ENCODE peak calls at places on chromosomes 7 and 10, in nine cellular contexts. E is GM23248; U is body of pancreas; O is psoas muscle; L is aorta; Q is effector memory CD4-positive, alpha-beta T cell; P is colonic mucosa; J is GM23338; W is ovary. Y is an unnamed sample.
A peak's percentile ranks its signal among the peaks of the same experiment; 100 is the strongest.

GRCh38 chr7:27520828-27521790 is 141.6 kb downstream of the HIBADH start:
- DNase-seq in Q (no peak), E (peak; percentile 47), J (no peak), U (peak; percentile 42), W (no peak), L (no peak), O (peak; percentile 30), P (peak; percentile 59), Y (no peak)

GRCh38 chr7:79590571-79591274 is 137.3 kb upstream of the MAGI2 start:
- DNase-seq in Q (no peak), W (no peak), U (no peak), P (no peak), O (no peak), L (no peak), J (no peak), E (no peak), Y (no peak)

GRCh38 chr10:49332333-49332732 is 33.4 kb downstream of the C10orf71 start:
- DNase-seq in O (no peak), E (no peak), W (no peak), J (no peak), L (no peak), P (no peak), U (no peak), Q (no peak), Y (no peak)

GRCh38 chr7:135512135-135512887 is 2.4 kb upstream of the CNOT4 start:
- DNase-seq in L (no peak), O (no peak), P (peak; percentile 27), U (peak; percentile 44), J (peak; percentile 89), E (peak; percentile 72), Q (peak; percentile 18), W (no peak), Y (no peak)

GRCh38 chr7:79284226-79284625 is 169.2 kb downstream of the MAGI2 start:
- DNase-seq in L (no peak), Q (no peak), U (no peak), J (no peak), W (no peak), O (no peak), P (no peak), E (peak; percentile 64), Y (no peak)

GRCh38 chr10:113945075-113945686 is 90.7 kb downstream of the NHLRC2 start:
- DNase-seq in W (no peak), O (no peak), E (peak; percentile 44), Q (no peak), L (no peak), J (no peak), U (peak; percentile 51), P (peak; percentile 68), Y (no peak)

GRCh38 chr10:3495281-3495680 is 289.7 kb downstream of the KLF6 start:
- DNase-seq in E (no peak), W (no peak), L (no peak), Q (no peak), O (no peak), U (no peak), P (no peak), J (no peak), Y (no peak)

GRCh38 chr10:16887565-16887964 is 70.3 kb upstream of the RSU1 start:
- DNase-seq in L (no peak), W (no peak), P (no peak), O (no peak), U (no peak), Q (no peak), E (peak; percentile 58), J (no peak), Y (no peak)

GRCh38 chr10:104085801-104086400 is at the start of gene COL17A1:
- DNase-seq in P (peak; percentile 32), E (no peak), Q (no peak), L (no peak), O (no peak), U (no peak), W (no peak), J (no peak), Y (no peak)

GRCh38 chr10:84138478-84139125 is 707 bp upstream of the GHITM start:
- DNase-seq in E (no peak), W (peak; percentile 51), U (peak; percentile 7), L (no peak), Q (peak; percentile 32), P (peak; percentile 65), J (peak; percentile 32), O (no peak), Y (peak; percentile 63)

GRCh38 chr7:106283831-106284515 is 810 bp downstream of the NAMPT start:
- DNase-seq in E (peak; percentile 68), P (peak; percentile 66), W (peak; percentile 74), O (peak; percentile 54), L (peak; percentile 81), J (peak; percentile 44), U (peak; percentile 60), Q (no peak), Y (peak; percentile 80)

GRCh38 chr10:69965086-69965485 is 87.6 kb upstream of the MACROH2A2 start:
- DNase-seq in P (peak; percentile 15), O (no peak), L (no peak), U (no peak), Q (no peak), E (no peak), J (no peak), W (no peak), Y (no peak)

GRCh38 chr7:118755067-118755625 is 530.6 kb downstream of the ANKRD7 start:
- DNase-seq in W (no peak), E (no peak), P (no peak), O (no peak), L (no peak), Q (no peak), U (no peak), J (no peak), Y (no peak)

GRCh38 chr7:36129048-36129534 is 24.0 kb upstream of the EEPD1 start:
- DNase-seq in P (peak; percentile 67), W (no peak), E (peak; percentile 83), U (peak; percentile 78), O (peak; percentile 45), L (no peak), Q (no peak), J (no peak), Y (no peak)

GRCh38 chr10:104577171-104577570 is 63.9 kb upstream of the SORCS3 start:
- DNase-seq in Q (no peak), L (no peak), J (no peak), W (no peak), P (no peak), E (no peak), O (no peak), U (no peak), Y (no peak)

GRCh38 chr10:115827180-115827579 is 445.8 kb downstream of the GFRA1 start:
- DNase-seq in J (no peak), W (no peak), L (no peak), U (no peak), Q (no peak), O (peak; percentile 21), E (peak; percentile 82), P (no peak), Y (no peak)

GRCh38 chr7:142408794-142409193 is 150.9 kb upstream of the PRSS58 start:
- DNase-seq in O (no peak), E (no peak), J (no peak), L (no peak), P (no peak), Q (no peak), W (no peak), U (no peak), Y (no peak)

GRCh38 chr10:30687698-30688213 is 58.2 kb upstream of the LYZL2 start:
- DNase-seq in L (peak; percentile 92), O (peak; percentile 70), U (peak; percentile 62), Q (peak; percentile 66), P (peak; percentile 76), W (peak; percentile 44), E (peak; percentile 83), J (peak; percentile 92), Y (peak; percentile 84)

GRCh38 chr10:22849077-22849810 is 78.6 kb upstream of the ARMC3 start:
- DNase-seq in O (peak; percentile 65), J (no peak), Q (no peak), P (peak; percentile 20), W (peak; percentile 69), L (peak; percentile 91), U (peak; percentile 85), E (peak; percentile 72), Y (peak; percentile 98)

DNA sequence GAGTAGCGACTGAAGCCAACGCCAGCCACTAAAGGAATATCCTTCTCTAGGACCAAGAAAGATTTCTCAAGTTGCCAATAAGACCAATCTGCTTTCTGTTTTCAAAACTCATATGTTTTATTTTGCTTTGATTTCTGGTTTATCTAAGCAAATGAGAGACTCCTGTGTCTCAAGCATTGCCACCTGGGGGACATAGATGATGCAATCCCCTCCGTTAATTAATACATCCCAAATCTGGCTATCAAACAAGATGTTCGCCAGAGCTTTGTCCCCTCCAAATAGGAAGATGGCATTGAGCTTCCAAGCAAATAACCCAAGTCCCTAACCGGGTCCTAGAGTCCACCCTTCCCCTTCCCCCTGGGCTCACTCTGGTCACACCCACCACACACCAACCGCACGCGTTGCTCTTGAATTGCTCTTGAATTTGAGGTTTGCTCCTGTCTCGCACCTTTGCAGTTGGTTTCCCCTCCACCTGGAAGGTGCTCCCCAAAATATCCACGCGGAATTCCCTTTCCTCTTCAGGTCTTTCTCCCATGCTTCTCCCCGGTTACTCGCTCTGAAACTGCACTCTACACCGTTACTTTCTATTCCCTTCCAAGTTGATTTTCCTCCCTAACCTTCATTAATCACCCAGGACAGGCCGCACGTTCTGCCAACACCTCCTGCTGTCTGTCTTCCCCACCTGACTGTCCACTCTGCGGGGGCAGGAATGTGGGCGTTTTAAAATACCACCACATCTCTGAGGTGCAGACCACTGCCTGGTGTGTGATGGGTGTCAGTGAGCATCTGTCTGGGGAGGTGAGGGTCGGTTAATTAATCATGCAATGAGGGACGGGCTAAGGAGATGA is 64.1 kb upstream of the RNF32 start:
- DNase-seq in L (no peak), E (no peak), O (no peak), J (peak; percentile 33), W (no peak), P (no peak), Q (no peak), U (no peak), Y (no peak)
- H3K27ac ChIP-seq in L (no peak overlapping the region), E (no peak overlapping the region), O (no peak overlapping the region), J (no peak overlapping the region), W (no peak overlapping the region), P (no peak overlapping the region), Q (no peak overlapping the region), U (no peak overlapping the region), Y (no peak overlapping the region)

GRCh38 chr10:34186013-34186412 is 629.1 kb downstream of the PARD3 start:
- DNase-seq in L (no peak), W (peak; percentile 61), E (no peak), O (no peak), J (peak; percentile 30), U (no peak), P (no peak), Q (no peak), Y (peak; percentile 52)
- H3K4me1 ChIP-seq in L (no peaks in the 10 kb centered on the region), W (peaks cover 24% of the 10 kb centered on the region), E (no peaks in the 10 kb centered on the region), O (no peaks in the 10 kb centered on the region), J (peaks cover 78% of the 10 kb centered on the region), U (peaks cover 30% of the 10 kb centered on the region), P (no peaks in the 10 kb centered on the region), Q (no peaks in the 10 kb centered on the region), Y (peaks cover 3% of the 10 kb centered on the region)

GRCh38 chr10:96270564-96270963 is 805 bp downstream of the BLNK start:
- DNase-seq in P (peak; percentile 26), E (no peak), W (no peak), O (no peak), J (no peak), Q (no peak), L (no peak), U (no peak), Y (no peak)
- H3K4me3 ChIP-seq in P (peak overlapping the region; percentile 12), E (no peak overlapping the region), W (no peak overlapping the region), O (peak overlapping the region; percentile 41), J (no peak overlapping the region), Q (no peak overlapping the region), L (no peak overlapping the region), U (no peak overlapping the region), Y (no peak overlapping the region)

GRCh38 chr7:44537442-44537841 is 3.7 kb downstream of the NPC1L1 start:
- DNase-seq in U (no peak), O (no peak), W (no peak), J (no peak), Q (no peak), L (no peak), P (no peak), E (no peak), Y (no peak)
- H3K27ac ChIP-seq in U (no peak overlapping the region), O (no peak overlapping the region), W (no peak overlapping the region), J (no peak overlapping the region), Q (no peak overlapping the region), L (no peak overlapping the region), P (no peak overlapping the region), E (no peak overlapping the region), Y (no peak overlapping the region)